ENCODE peak calls at places on chromosomes 11 and 22, in nine cellular contexts. One of them, this sample, is unnamed.

GRCh38 chr11:120089036-120090001 is 48.6 kb downstream of the TRIM29 start:
- DNase-seq in A549: no peak
- DNase-seq in trophoblast cell: no peak
- DNase-seq in hepatocyte: no peak
- DNase-seq in body of pancreas: no peak
- DNase-seq in neural progenitor cell: no peak
- DNase-seq in fibroblast of lung: no peak
- DNase-seq in heart left ventricle: peak; percentile 63
- DNase-seq in GM23338: no peak
- DNase-seq in this sample: no peak

GRCh38 chr22:50726643-50727340 is 11.2 kb upstream of the ACR start:
- DNase-seq in A549: no peak
- DNase-seq in trophoblast cell: no peak
- DNase-seq in hepatocyte: no peak
- DNase-seq in body of pancreas: peak; percentile 5
- DNase-seq in neural progenitor cell: no peak
- DNase-seq in fibroblast of lung: no peak
- DNase-seq in heart left ventricle: peak; percentile 17
- DNase-seq in GM23338: peak; percentile 51
- DNase-seq in this sample: peak; percentile 26

GRCh38 chr11:7604331-7604973 is 68.8 kb downstream of the CYB5R2 start:
- DNase-seq in A549: no peak
- DNase-seq in trophoblast cell: peak; percentile 84
- DNase-seq in hepatocyte: no peak
- DNase-seq in body of pancreas: no peak
- DNase-seq in neural progenitor cell: no peak
- DNase-seq in fibroblast of lung: no peak
- DNase-seq in heart left ventricle: no peak
- DNase-seq in GM23338: no peak
- DNase-seq in this sample: no peak

GRCh38 chr22:17137226-17137625 is 16.1 kb upstream of the TMEM121B start:
- DNase-seq in A549: no peak
- DNase-seq in trophoblast cell: no peak
- DNase-seq in hepatocyte: no peak
- DNase-seq in body of pancreas: no peak
- DNase-seq in neural progenitor cell: no peak
- DNase-seq in fibroblast of lung: no peak
- DNase-seq in heart left ventricle: no peak
- DNase-seq in GM23338: no peak
- DNase-seq in this sample: peak; percentile 42

GRCh38 chr11:107018274-107018901 is at the start of gene GUCY1A2:
- DNase-seq in A549: no peak
- DNase-seq in trophoblast cell: peak; percentile 25
- DNase-seq in hepatocyte: peak; percentile 57
- DNase-seq in body of pancreas: peak; percentile 14
- DNase-seq in neural progenitor cell: peak; percentile 66
- DNase-seq in fibroblast of lung: peak; percentile 37
- DNase-seq in heart left ventricle: peak; percentile 38
- DNase-seq in GM23338: peak; percentile 53
- DNase-seq in this sample: no peak

GRCh38 chr22:28873183-28873964 is 10.0 kb upstream of the ZNRF3 start:
- DNase-seq in A549: no peak
- DNase-seq in trophoblast cell: no peak
- DNase-seq in hepatocyte: no peak
- DNase-seq in body of pancreas: no peak
- DNase-seq in neural progenitor cell: no peak
- DNase-seq in fibroblast of lung: no peak
- DNase-seq in heart left ventricle: no peak
- DNase-seq in GM23338: peak; percentile 31
- DNase-seq in this sample: no peak

GRCh38 chr22:26681395-26681821 is 24.0 kb downstream of the MIAT start:
- DNase-seq in A549: no peak
- DNase-seq in trophoblast cell: no peak
- DNase-seq in hepatocyte: peak; percentile 32
- DNase-seq in body of pancreas: no peak
- DNase-seq in neural progenitor cell: peak; percentile 83
- DNase-seq in fibroblast of lung: peak; percentile 88
- DNase-seq in heart left ventricle: no peak
- DNase-seq in GM23338: peak; percentile 90
- DNase-seq in this sample: no peak

GRCh38 chr11:133118563-133119303 is 413.6 kb downstream of the OPCML start:
- DNase-seq in A549: no peak
- DNase-seq in trophoblast cell: no peak
- DNase-seq in hepatocyte: no peak
- DNase-seq in body of pancreas: no peak
- DNase-seq in neural progenitor cell: no peak
- DNase-seq in fibroblast of lung: no peak
- DNase-seq in heart left ventricle: peak; percentile 77
- DNase-seq in GM23338: no peak
- DNase-seq in this sample: no peak

GRCh38 chr11:67354314-67355022 is 1.1 kb upstream of the POLD4 start:
- DNase-seq in A549: peak; percentile 96
- DNase-seq in trophoblast cell: peak; percentile 57
- DNase-seq in hepatocyte: peak; percentile 93
- DNase-seq in body of pancreas: peak; percentile 90
- DNase-seq in neural progenitor cell: peak; percentile 29
- DNase-seq in fibroblast of lung: peak; percentile 97
- DNase-seq in heart left ventricle: peak; percentile 75
- DNase-seq in GM23338: no peak
- DNase-seq in this sample: peak; percentile 91

GRCh38 chr22:45441158-45441557 is 27.7 kb downstream of the RIBC2 start:
- DNase-seq in A549: peak; percentile 46
- DNase-seq in trophoblast cell: peak; percentile 83
- DNase-seq in hepatocyte: peak; percentile 78
- DNase-seq in body of pancreas: peak; percentile 55
- DNase-seq in neural progenitor cell: peak; percentile 73
- DNase-seq in fibroblast of lung: peak; percentile 51
- DNase-seq in heart left ventricle: peak; percentile 78
- DNase-seq in GM23338: peak; percentile 77
- DNase-seq in this sample: no peak

GRCh38 chr11:1479678-1480118 is 6.9 kb downstream of the MOB2 start:
- DNase-seq in A549: no peak
- DNase-seq in trophoblast cell: no peak
- DNase-seq in hepatocyte: no peak
- DNase-seq in body of pancreas: no peak
- DNase-seq in neural progenitor cell: no peak
- DNase-seq in fibroblast of lung: no peak
- DNase-seq in heart left ventricle: peak; percentile 15
- DNase-seq in GM23338: no peak
- DNase-seq in this sample: peak; percentile 32

GRCh38 chr11:37509471-37509870 is 911.4 kb upstream of the RAG2 start:
- DNase-seq in A549: no peak
- DNase-seq in trophoblast cell: no peak
- DNase-seq in hepatocyte: no peak
- DNase-seq in body of pancreas: no peak
- DNase-seq in neural progenitor cell: no peak
- DNase-seq in fibroblast of lung: no peak
- DNase-seq in heart left ventricle: no peak
- DNase-seq in GM23338: no peak
- DNase-seq in this sample: no peak

GRCh38 chr11:33463059-33463458 is 205.9 kb downstream of the HIPK3 start:
- DNase-seq in A549: no peak
- DNase-seq in trophoblast cell: no peak
- DNase-seq in hepatocyte: no peak
- DNase-seq in body of pancreas: no peak
- DNase-seq in neural progenitor cell: no peak
- DNase-seq in fibroblast of lung: peak; percentile 42
- DNase-seq in heart left ventricle: no peak
- DNase-seq in GM23338: no peak
- DNase-seq in this sample: no peak

GRCh38 chr22:36966851-36967535 is 52.3 kb downstream of the TST start:
- DNase-seq in A549: no peak
- DNase-seq in trophoblast cell: peak; percentile 47
- DNase-seq in hepatocyte: no peak
- DNase-seq in body of pancreas: no peak
- DNase-seq in neural progenitor cell: no peak
- DNase-seq in fibroblast of lung: no peak
- DNase-seq in heart left ventricle: no peak
- DNase-seq in GM23338: no peak
- DNase-seq in this sample: no peak

GRCh38 chr11:65613091-65613928 is 711 bp downstream of the MAP3K11 start:
- DNase-seq in A549: peak; percentile 52
- DNase-seq in trophoblast cell: no peak
- DNase-seq in hepatocyte: peak; percentile 58
- DNase-seq in body of pancreas: peak; percentile 65
- DNase-seq in neural progenitor cell: peak; percentile 45
- DNase-seq in fibroblast of lung: no peak
- DNase-seq in heart left ventricle: peak; percentile 69
- DNase-seq in GM23338: peak; percentile 45
- DNase-seq in this sample: peak; percentile 74

GRCh38 chr11:61273151-61274078 is 21.7 kb downstream of the VWCE start:
- DNase-seq in A549: no peak
- DNase-seq in trophoblast cell: no peak
- DNase-seq in hepatocyte: no peak
- DNase-seq in body of pancreas: no peak
- DNase-seq in neural progenitor cell: no peak
- DNase-seq in fibroblast of lung: no peak
- DNase-seq in heart left ventricle: no peak
- DNase-seq in GM23338: no peak
- DNase-seq in this sample: no peak

DNA sequence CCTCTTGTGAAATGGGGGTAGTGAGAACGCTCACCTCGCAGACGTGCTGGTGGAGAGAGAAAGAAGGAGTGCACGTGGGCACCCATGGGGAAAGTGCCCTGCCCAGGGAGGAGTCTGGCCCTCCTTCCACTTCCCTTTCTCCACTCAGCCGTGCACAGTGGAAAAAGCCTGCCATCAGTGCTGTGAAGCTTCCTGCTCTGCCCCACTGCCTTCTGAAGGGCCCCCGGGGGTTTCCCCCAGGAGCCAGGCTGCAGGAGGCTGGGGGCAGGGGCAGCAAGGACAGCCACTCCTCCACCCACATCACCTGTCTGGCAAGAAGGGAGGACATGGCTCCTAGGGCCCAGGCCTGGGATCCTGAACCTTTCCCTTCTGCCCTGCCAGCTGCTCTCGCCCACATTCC is 7.6 kb downstream of the TP53I11 start:
- DNase-seq in A549: no peak
- DNase-seq in trophoblast cell: no peak
- DNase-seq in hepatocyte: no peak
- DNase-seq in body of pancreas: no peak
- DNase-seq in neural progenitor cell: no peak
- DNase-seq in fibroblast of lung: no peak
- DNase-seq in heart left ventricle: no peak
- DNase-seq in GM23338: no peak
- DNase-seq in this sample: peak; percentile 73
- H3K4me1 ChIP-seq in A549: peaks cover 4% of the 10 kb centered on the region
- H3K4me1 ChIP-seq in trophoblast cell: peaks cover 3% of the 10 kb centered on the region
- H3K4me1 ChIP-seq in hepatocyte: no peaks in the 10 kb centered on the region
- H3K4me1 ChIP-seq in body of pancreas: peaks cover 30% of the 10 kb centered on the region
- H3K4me1 ChIP-seq in neural progenitor cell: peaks cover 50% of the 10 kb centered on the region
- H3K4me1 ChIP-seq in fibroblast of lung: peaks cover 12% of the 10 kb centered on the region
- H3K4me1 ChIP-seq in heart left ventricle: peaks cover 3% of the 10 kb centered on the region
- H3K4me1 ChIP-seq in GM23338: peaks cover 38% of the 10 kb centered on the region
- H3K4me1 ChIP-seq in this sample: no peaks in the 10 kb centered on the region

DNA sequence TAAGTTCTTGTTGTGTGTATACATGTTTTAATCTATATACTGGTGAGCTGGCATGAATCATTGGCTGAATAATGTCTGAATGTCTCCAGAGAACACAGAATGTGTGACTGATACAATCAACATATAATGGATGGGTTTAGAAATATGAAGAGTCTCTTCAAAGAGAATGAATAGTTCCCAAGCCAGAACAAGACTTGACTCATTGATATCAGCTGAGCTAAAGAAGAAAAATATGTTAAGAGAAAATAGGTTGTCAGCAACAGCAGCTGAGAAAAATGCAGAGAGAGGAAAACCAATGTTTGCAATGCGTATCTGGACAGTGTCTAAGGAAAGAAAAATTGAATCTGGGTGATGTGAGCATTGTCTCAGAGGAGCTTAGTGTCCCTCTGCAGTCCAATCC is 1281.8 kb upstream of the TENM4 start:
- DNase-seq in A549: no peak
- DNase-seq in trophoblast cell: peak; percentile 8
- DNase-seq in hepatocyte: peak; percentile 28
- DNase-seq in body of pancreas: no peak
- DNase-seq in neural progenitor cell: no peak
- DNase-seq in fibroblast of lung: peak; percentile 9
- DNase-seq in heart left ventricle: no peak
- DNase-seq in GM23338: no peak
- DNase-seq in this sample: no peak
- H3K27ac ChIP-seq in A549: no peak overlapping the region
- H3K27ac ChIP-seq in trophoblast cell: peak overlapping the region; percentile 90
- H3K27ac ChIP-seq in hepatocyte: no peak overlapping the region
- H3K27ac ChIP-seq in body of pancreas: no peak overlapping the region
- H3K27ac ChIP-seq in neural progenitor cell: no peak overlapping the region
- H3K27ac ChIP-seq in fibroblast of lung: no peak overlapping the region
- H3K27ac ChIP-seq in heart left ventricle: no peak overlapping the region
- H3K27ac ChIP-seq in GM23338: no peak overlapping the region
- H3K27ac ChIP-seq in this sample: no peak overlapping the region

DNA sequence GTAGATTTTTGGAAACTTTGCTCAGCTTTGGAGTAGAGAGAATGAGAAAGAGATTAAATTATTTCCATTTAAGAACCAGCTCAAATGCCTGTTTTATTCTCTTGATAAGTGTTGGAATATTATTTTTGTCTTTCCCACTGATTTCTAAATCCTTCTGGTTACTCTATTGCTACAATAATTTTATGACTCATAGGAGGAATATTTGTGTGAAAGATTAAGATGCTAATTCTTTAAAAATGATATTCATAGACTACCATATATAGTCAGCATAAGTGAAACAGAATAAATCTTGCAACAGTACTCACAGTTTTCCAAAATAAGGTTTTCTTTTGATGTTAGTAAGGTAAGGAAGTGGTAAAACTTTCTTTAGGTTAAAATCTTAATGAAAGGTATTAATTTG is 60.9 kb downstream of the YAP1 start:
- DNase-seq in A549: no peak
- DNase-seq in trophoblast cell: peak; percentile 70
- DNase-seq in hepatocyte: no peak
- DNase-seq in body of pancreas: no peak
- DNase-seq in neural progenitor cell: no peak
- DNase-seq in fibroblast of lung: peak; percentile 77
- DNase-seq in heart left ventricle: no peak
- DNase-seq in GM23338: no peak
- DNase-seq in this sample: no peak
- H3K4me1 ChIP-seq in A549: peaks cover 41% of the 10 kb centered on the region
- H3K4me1 ChIP-seq in trophoblast cell: no peaks in the 10 kb centered on the region
- H3K4me1 ChIP-seq in hepatocyte: peaks cover 17% of the 10 kb centered on the region
- H3K4me1 ChIP-seq in body of pancreas: peaks cover 6% of the 10 kb centered on the region
- H3K4me1 ChIP-seq in neural progenitor cell: no peaks in the 10 kb centered on the region
- H3K4me1 ChIP-seq in fibroblast of lung: peaks cover 23% of the 10 kb centered on the region
- H3K4me1 ChIP-seq in heart left ventricle: no peaks in the 10 kb centered on the region
- H3K4me1 ChIP-seq in GM23338: peaks cover 7% of the 10 kb centered on the region
- H3K4me1 ChIP-seq in this sample: peaks cover 9% of the 10 kb centered on the region

GRCh38 chr22:39558950-39559349 is 11.6 kb upstream of the CACNA1I start:
- DNase-seq in A549: no peak
- DNase-seq in trophoblast cell: no peak
- DNase-seq in hepatocyte: no peak
- DNase-seq in body of pancreas: no peak
- DNase-seq in neural progenitor cell: no peak
- DNase-seq in fibroblast of lung: no peak
- DNase-seq in heart left ventricle: no peak
- DNase-seq in GM23338: no peak
- DNase-seq in this sample: no peak
- H3K27ac ChIP-seq in A549: peak overlapping the region; percentile 46
- H3K27ac ChIP-seq in trophoblast cell: no peak overlapping the region
- H3K27ac ChIP-seq in hepatocyte: no peak overlapping the region
- H3K27ac ChIP-seq in body of pancreas: no peak overlapping the region
- H3K27ac ChIP-seq in neural progenitor cell: no peak overlapping the region
- H3K27ac ChIP-seq in fibroblast of lung: no peak overlapping the region
- H3K27ac ChIP-seq in heart left ventricle: no peak overlapping the region
- H3K27ac ChIP-seq in GM23338: no peak overlapping the region
- H3K27ac ChIP-seq in this sample: no peak overlapping the region